ENCODE peak calls at places on chromosomes 7 and 10, in seven cellular contexts. One of them, this sample, is unnamed.

GRCh38 chr10:119667562-119668328 is 16.6 kb downstream of the BAG3 start:
- DNase-seq in Peyer's patch: no peak
- DNase-seq in pancreas: peak; percentile 66
- DNase-seq in esophagus squamous epithelium: no peak
- DNase-seq in CD8-positive, alpha-beta T cell: no peak
- DNase-seq in AG10803: peak; percentile 98
- DNase-seq in transverse colon: peak; percentile 33
- DNase-seq in this sample: no peak

GRCh38 chr7:94823952-94824351 is 83.4 kb upstream of the PPP1R9A start:
- DNase-seq in Peyer's patch: no peak
- DNase-seq in pancreas: no peak
- DNase-seq in esophagus squamous epithelium: no peak
- DNase-seq in CD8-positive, alpha-beta T cell: no peak
- DNase-seq in AG10803: peak; percentile 40
- DNase-seq in transverse colon: no peak
- DNase-seq in this sample: no peak

GRCh38 chr10:11095374-11095785 is 77.7 kb downstream of the CELF2 start:
- DNase-seq in Peyer's patch: no peak
- DNase-seq in pancreas: no peak
- DNase-seq in esophagus squamous epithelium: no peak
- DNase-seq in CD8-positive, alpha-beta T cell: no peak
- DNase-seq in AG10803: no peak
- DNase-seq in transverse colon: no peak
- DNase-seq in this sample: no peak

GRCh38 chr10:44969854-44970253 is 8.8 kb downstream of the DEPP1 start:
- DNase-seq in Peyer's patch: peak; percentile 48
- DNase-seq in pancreas: peak; percentile 78
- DNase-seq in esophagus squamous epithelium: no peak
- DNase-seq in CD8-positive, alpha-beta T cell: no peak
- DNase-seq in AG10803: no peak
- DNase-seq in transverse colon: no peak
- DNase-seq in this sample: no peak

GRCh38 chr10:4127518-4128315 is 342.7 kb upstream of the KLF6 start:
- DNase-seq in Peyer's patch: no peak
- DNase-seq in pancreas: no peak
- DNase-seq in esophagus squamous epithelium: no peak
- DNase-seq in CD8-positive, alpha-beta T cell: no peak
- DNase-seq in AG10803: no peak
- DNase-seq in transverse colon: peak; percentile 60
- DNase-seq in this sample: no peak

GRCh38 chr10:120308590-120308989 is 148.4 kb upstream of the PLPP4 start:
- DNase-seq in Peyer's patch: no peak
- DNase-seq in pancreas: no peak
- DNase-seq in esophagus squamous epithelium: no peak
- DNase-seq in CD8-positive, alpha-beta T cell: no peak
- DNase-seq in AG10803: no peak
- DNase-seq in transverse colon: no peak
- DNase-seq in this sample: no peak

GRCh38 chr7:141915565-141915964 is 634 bp upstream of the OR9A4 start:
- DNase-seq in Peyer's patch: no peak
- DNase-seq in pancreas: peak; percentile 60
- DNase-seq in esophagus squamous epithelium: no peak
- DNase-seq in CD8-positive, alpha-beta T cell: no peak
- DNase-seq in AG10803: no peak
- DNase-seq in transverse colon: peak; percentile 54
- DNase-seq in this sample: peak; percentile 64

GRCh38 chr7:44882899-44883298 is 2.4 kb downstream of the PURB start:
- DNase-seq in Peyer's patch: no peak
- DNase-seq in pancreas: no peak
- DNase-seq in esophagus squamous epithelium: no peak
- DNase-seq in CD8-positive, alpha-beta T cell: no peak
- DNase-seq in AG10803: peak; percentile 9
- DNase-seq in transverse colon: no peak
- DNase-seq in this sample: no peak

GRCh38 chr10:23040002-23040401 is 55.4 kb upstream of the MSRB2 start:
- DNase-seq in Peyer's patch: no peak
- DNase-seq in pancreas: no peak
- DNase-seq in esophagus squamous epithelium: no peak
- DNase-seq in CD8-positive, alpha-beta T cell: no peak
- DNase-seq in AG10803: no peak
- DNase-seq in transverse colon: no peak
- DNase-seq in this sample: no peak

GRCh38 chr7:117716707-117717294 is 156.4 kb downstream of the CTTNBP2 start:
- DNase-seq in Peyer's patch: no peak
- DNase-seq in pancreas: no peak
- DNase-seq in esophagus squamous epithelium: no peak
- DNase-seq in CD8-positive, alpha-beta T cell: no peak
- DNase-seq in AG10803: no peak
- DNase-seq in transverse colon: no peak
- DNase-seq in this sample: no peak

GRCh38 chr10:101001225-101002035 is 1.8 kb downstream of the LZTS2 start:
- DNase-seq in Peyer's patch: peak; percentile 67
- DNase-seq in pancreas: no peak
- DNase-seq in esophagus squamous epithelium: no peak
- DNase-seq in CD8-positive, alpha-beta T cell: no peak
- DNase-seq in AG10803: peak; percentile 90
- DNase-seq in transverse colon: peak; percentile 81
- DNase-seq in this sample: peak; percentile 71

GRCh38 chr10:123651421-123652047 is 14.6 kb upstream of the GPR26 start:
- DNase-seq in Peyer's patch: peak; percentile 29
- DNase-seq in pancreas: no peak
- DNase-seq in esophagus squamous epithelium: no peak
- DNase-seq in CD8-positive, alpha-beta T cell: no peak
- DNase-seq in AG10803: no peak
- DNase-seq in transverse colon: no peak
- DNase-seq in this sample: no peak

GRCh38 chr7:101829374-101829773 is 11.9 kb downstream of the CUX1 start:
- DNase-seq in Peyer's patch: no peak
- DNase-seq in pancreas: no peak
- DNase-seq in esophagus squamous epithelium: no peak
- DNase-seq in CD8-positive, alpha-beta T cell: no peak
- DNase-seq in AG10803: no peak
- DNase-seq in transverse colon: no peak
- DNase-seq in this sample: no peak

GRCh38 chr7:99679400-99680191 is at the start of gene CYP3A5:
- DNase-seq in Peyer's patch: peak; percentile 88
- DNase-seq in pancreas: peak; percentile 63
- DNase-seq in esophagus squamous epithelium: no peak
- DNase-seq in CD8-positive, alpha-beta T cell: no peak
- DNase-seq in AG10803: peak; percentile 65
- DNase-seq in transverse colon: peak; percentile 85
- DNase-seq in this sample: peak; percentile 86

GRCh38 chr7:150745086-150745485 is 7.9 kb downstream of the GIMAP5 start:
- DNase-seq in Peyer's patch: no peak
- DNase-seq in pancreas: no peak
- DNase-seq in esophagus squamous epithelium: no peak
- DNase-seq in CD8-positive, alpha-beta T cell: no peak
- DNase-seq in AG10803: no peak
- DNase-seq in transverse colon: no peak
- DNase-seq in this sample: no peak

GRCh38 chr7:150751702-150752101 is 14.5 kb downstream of the GIMAP5 start:
- DNase-seq in Peyer's patch: no peak
- DNase-seq in pancreas: no peak
- DNase-seq in esophagus squamous epithelium: no peak
- DNase-seq in CD8-positive, alpha-beta T cell: no peak
- DNase-seq in AG10803: no peak
- DNase-seq in transverse colon: no peak
- DNase-seq in this sample: no peak

GRCh38 chr7:150746931-150747330 is 9.7 kb downstream of the GIMAP5 start:
- DNase-seq in Peyer's patch: no peak
- DNase-seq in pancreas: no peak
- DNase-seq in esophagus squamous epithelium: no peak
- DNase-seq in CD8-positive, alpha-beta T cell: no peak
- DNase-seq in AG10803: no peak
- DNase-seq in transverse colon: no peak
- DNase-seq in this sample: no peak

GRCh38 chr7:150745868-150746267 is 8.7 kb downstream of the GIMAP5 start:
- DNase-seq in Peyer's patch: no peak
- DNase-seq in pancreas: no peak
- DNase-seq in esophagus squamous epithelium: no peak
- DNase-seq in CD8-positive, alpha-beta T cell: no peak
- DNase-seq in AG10803: no peak
- DNase-seq in transverse colon: no peak
- DNase-seq in this sample: no peak

GRCh38 chr7:150748402-150748801 is 11.2 kb downstream of the GIMAP5 start:
- DNase-seq in Peyer's patch: no peak
- DNase-seq in pancreas: no peak
- DNase-seq in esophagus squamous epithelium: no peak
- DNase-seq in CD8-positive, alpha-beta T cell: no peak
- DNase-seq in AG10803: no peak
- DNase-seq in transverse colon: no peak
- DNase-seq in this sample: no peak
- H3K4me3 ChIP-seq in Peyer's patch: no peak overlapping the region
- H3K4me3 ChIP-seq in pancreas: no peak overlapping the region
- H3K4me3 ChIP-seq in esophagus squamous epithelium: no peak overlapping the region
- H3K4me3 ChIP-seq in CD8-positive, alpha-beta T cell: no peak overlapping the region
- H3K4me3 ChIP-seq in AG10803: no peak overlapping the region
- H3K4me3 ChIP-seq in transverse colon: no peak overlapping the region
- H3K4me3 ChIP-seq in this sample: no peak overlapping the region

DNA sequence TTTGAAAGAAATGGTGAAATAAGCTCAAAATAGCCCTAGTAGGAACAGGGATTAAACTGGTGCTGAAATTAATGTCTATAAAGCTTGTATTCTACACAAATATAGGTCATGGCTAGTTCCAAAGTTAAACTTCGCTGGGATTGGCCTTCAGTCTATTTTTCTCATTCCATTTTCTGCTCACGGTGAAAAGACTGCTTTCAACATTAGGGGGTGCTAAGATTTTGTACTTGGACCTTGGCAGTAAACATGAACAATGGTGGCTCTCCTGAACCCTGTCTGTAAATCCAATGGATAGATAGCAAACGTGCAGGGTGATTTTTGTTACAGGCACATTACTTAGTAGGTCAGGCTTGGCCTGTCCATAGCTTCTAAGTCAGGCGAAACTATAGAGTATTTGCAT is 36.0 kb upstream of the RSU1 start:
- DNase-seq in Peyer's patch: no peak
- DNase-seq in pancreas: no peak
- DNase-seq in esophagus squamous epithelium: no peak
- DNase-seq in CD8-positive, alpha-beta T cell: no peak
- DNase-seq in AG10803: peak; percentile 38
- DNase-seq in transverse colon: no peak
- DNase-seq in this sample: no peak
- TF ChIP-seq CTCF in Peyer's patch: no peak
- TF ChIP-seq CTCF in pancreas: no peak
- TF ChIP-seq CTCF in esophagus squamous epithelium: no peak
- TF ChIP-seq CTCF in CD8-positive, alpha-beta T cell: no peak
- TF ChIP-seq CTCF in AG10803: peak; percentile 33
- TF ChIP-seq CTCF in transverse colon: peak; percentile 7
- TF ChIP-seq CTCF in this sample: no peak

GRCh38 chr7:137727413-137727812 is 119.4 kb downstream of the DGKI start:
- DNase-seq in Peyer's patch: no peak
- DNase-seq in pancreas: no peak
- DNase-seq in esophagus squamous epithelium: no peak
- DNase-seq in CD8-positive, alpha-beta T cell: no peak
- DNase-seq in AG10803: no peak
- DNase-seq in transverse colon: no peak
- DNase-seq in this sample: no peak

GRCh38 chr7:137734221-137734620 is 112.6 kb downstream of the DGKI start:
- DNase-seq in Peyer's patch: no peak
- DNase-seq in pancreas: no peak
- DNase-seq in esophagus squamous epithelium: no peak
- DNase-seq in CD8-positive, alpha-beta T cell: no peak
- DNase-seq in AG10803: no peak
- DNase-seq in transverse colon: no peak
- DNase-seq in this sample: no peak

GRCh38 chr7:137728426-137728825 is 118.3 kb downstream of the DGKI start:
- DNase-seq in Peyer's patch: no peak
- DNase-seq in pancreas: no peak
- DNase-seq in esophagus squamous epithelium: no peak
- DNase-seq in CD8-positive, alpha-beta T cell: no peak
- DNase-seq in AG10803: no peak
- DNase-seq in transverse colon: no peak
- DNase-seq in this sample: no peak

DNA sequence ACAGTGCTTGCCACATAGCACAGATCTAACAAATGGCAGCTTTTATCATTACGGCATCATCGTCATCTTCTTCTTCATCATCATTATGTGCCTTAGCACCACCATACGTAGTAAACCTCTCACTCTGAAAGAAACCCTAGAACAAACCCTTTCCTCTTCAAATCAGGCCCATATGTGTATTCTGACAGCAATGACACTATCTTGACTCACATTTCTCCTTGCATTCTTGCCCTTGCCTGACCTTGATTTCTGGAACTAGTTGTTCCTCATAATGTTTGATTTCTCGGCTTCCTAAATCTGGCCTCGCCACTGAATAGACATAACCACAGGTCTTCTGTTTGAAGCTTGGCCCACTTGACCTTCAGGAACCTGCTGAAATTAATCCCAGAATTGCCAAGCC is 115.3 kb downstream of the DGKI start:
- DNase-seq in Peyer's patch: no peak
- DNase-seq in pancreas: no peak
- DNase-seq in esophagus squamous epithelium: no peak
- DNase-seq in CD8-positive, alpha-beta T cell: no peak
- DNase-seq in AG10803: peak; percentile 54
- DNase-seq in transverse colon: no peak
- DNase-seq in this sample: no peak
- H3K4me3 ChIP-seq in Peyer's patch: no peak overlapping the region
- H3K4me3 ChIP-seq in pancreas: no peak overlapping the region
- H3K4me3 ChIP-seq in esophagus squamous epithelium: no peak overlapping the region
- H3K4me3 ChIP-seq in CD8-positive, alpha-beta T cell: no peak overlapping the region
- H3K4me3 ChIP-seq in AG10803: no peak overlapping the region
- H3K4me3 ChIP-seq in transverse colon: no peak overlapping the region
- H3K4me3 ChIP-seq in this sample: no peak overlapping the region

GRCh38 chr7:129493555-129493954 is 8.8 kb upstream of the SMKR1 start:
- DNase-seq in Peyer's patch: no peak
- DNase-seq in pancreas: no peak
- DNase-seq in esophagus squamous epithelium: no peak
- DNase-seq in CD8-positive, alpha-beta T cell: no peak
- DNase-seq in AG10803: peak; percentile 12
- DNase-seq in transverse colon: no peak
- DNase-seq in this sample: no peak
- TF ChIP-seq CTCF in Peyer's patch: no peak
- TF ChIP-seq CTCF in pancreas: no peak
- TF ChIP-seq CTCF in esophagus squamous epithelium: peak; percentile 10
- TF ChIP-seq CTCF in CD8-positive, alpha-beta T cell: no peak
- TF ChIP-seq CTCF in AG10803: peak; percentile 36
- TF ChIP-seq CTCF in transverse colon: no peak
- TF ChIP-seq CTCF in this sample: no peak

GRCh38 chr7:43588477-43589132 is 5.7 kb downstream of the STK17A start:
- DNase-seq in Peyer's patch: no peak
- DNase-seq in pancreas: no peak
- DNase-seq in esophagus squamous epithelium: no peak
- DNase-seq in CD8-positive, alpha-beta T cell: no peak
- DNase-seq in AG10803: peak; percentile 13
- DNase-seq in transverse colon: no peak
- DNase-seq in this sample: no peak
- H3K4me3 ChIP-seq in Peyer's patch: no peak overlapping the region
- H3K4me3 ChIP-seq in pancreas: no peak overlapping the region
- H3K4me3 ChIP-seq in esophagus squamous epithelium: no peak overlapping the region
- H3K4me3 ChIP-seq in CD8-positive, alpha-beta T cell: peak overlapping the region; percentile 36
- H3K4me3 ChIP-seq in AG10803: no peak overlapping the region
- H3K4me3 ChIP-seq in transverse colon: no peak overlapping the region
- H3K4me3 ChIP-seq in this sample: no peak overlapping the region